ENCODE peak calls at places on chromosome 20, in eight cellular contexts. U, D, T, O, S, Y, B and H are unnamed samples.

GRCh38 chr20:62822788-62823651 is 6.2 kb downstream of the COL9A3 start:
- DNase-seq in S (peak), B (peak), D (no peak), O (no peak), Y (peak), U (peak), T (no peak), H (no peak)

GRCh38 chr20:2237059-2237458 is 58.7 kb upstream of the TGM3 start:
- DNase-seq in T (no peak), U (no peak), B (peak), Y (peak), S (peak), D (peak), O (peak), H (peak)

GRCh38 chr20:4008877-4009276 is 6.5 kb downstream of the RNF24 start:
- DNase-seq in Y (no peak), U (no peak), T (no peak), D (no peak), B (no peak), S (no peak), O (no peak), H (no peak)

GRCh38 chr20:49595811-49596545 is 28.0 kb upstream of the PTGIS start:
- DNase-seq in B (no peak), O (no peak), D (no peak), T (no peak), U (no peak), Y (peak), S (no peak), H (peak)

GRCh38 chr20:38109025-38109541 is 56.0 kb downstream of the TGM2 start:
- DNase-seq in Y (peak), T (no peak), U (no peak), O (peak), S (no peak), D (peak), B (peak), H (peak)

GRCh38 chr20:9903048-9903651 is 64.3 kb upstream of the PAK5 start:
- DNase-seq in O (no peak), S (peak), Y (no peak), T (no peak), U (peak), D (no peak), B (no peak), H (no peak)

GRCh38 chr20:44426879-44427785 is 48.5 kb upstream of the TTPAL start:
- DNase-seq in T (no peak), D (no peak), O (no peak), S (no peak), Y (no peak), B (no peak), U (no peak), H (no peak)

GRCh38 chr20:50302463-50303041 is 111.9 kb downstream of the CEBPB start:
- DNase-seq in D (no peak), B (peak), S (no peak), U (no peak), T (no peak), O (no peak), Y (peak), H (peak)

GRCh38 chr20:44014807-44015732 is 100.4 kb downstream of the TOX2 start:
- DNase-seq in O (no peak), Y (no peak), U (no peak), B (peak), D (no peak), S (no peak), T (no peak), H (peak)

GRCh38 chr20:55678126-55678525 is 327.2 kb downstream of the CBLN4 start:
- DNase-seq in T (no peak), D (no peak), O (no peak), U (no peak), S (no peak), B (no peak), Y (no peak), H (no peak)

GRCh38 chr20:34938466-34939163 is 17.0 kb downstream of the GSS start:
- DNase-seq in Y (no peak), B (no peak), D (no peak), O (peak), U (no peak), S (no peak), T (no peak), H (peak)

GRCh38 chr20:46251211-46251673 is 57.1 kb downstream of the CDH22 start:
- DNase-seq in D (no peak), Y (no peak), U (no peak), S (peak), T (no peak), O (no peak), B (no peak), H (no peak)

GRCh38 chr20:61173966-61174725 is 77.9 kb upstream of the CDH4 start:
- DNase-seq in O (no peak), S (no peak), U (no peak), Y (peak), D (no peak), B (peak), T (no peak), H (peak)

GRCh38 chr20:35004749-35005462 is 49.2 kb downstream of the MYH7B start:
- DNase-seq in S (no peak), Y (no peak), T (no peak), B (no peak), U (no peak), O (no peak), D (no peak), H (no peak)

GRCh38 chr20:37437676-37438075 is 83.4 kb upstream of the NNAT start:
- DNase-seq in D (no peak), U (no peak), Y (no peak), O (no peak), T (no peak), B (no peak), S (no peak), H (no peak)

GRCh38 chr20:54172856-54173652 is 732 bp downstream of the CYP24A1 start:
- DNase-seq in O (no peak), T (peak), B (no peak), D (no peak), U (no peak), S (peak), Y (no peak), H (no peak)

GRCh38 chr20:953742-954141 is 37.6 kb upstream of the ANGPT4 start:
- DNase-seq in O (no peak), Y (no peak), D (no peak), B (no peak), U (no peak), T (no peak), S (peak), H (peak)

GRCh38 chr20:53578492-53579222 is 15.0 kb downstream of the ZNF217 start:
- DNase-seq in U (peak), T (peak), D (peak), B (peak), S (peak), Y (peak), O (peak), H (peak)

GRCh38 chr20:42350521-42350920 is 732.3 kb upstream of the CHD6 start:
- DNase-seq in Y (no peak), D (no peak), B (no peak), T (no peak), S (no peak), O (no peak), U (no peak), H (no peak)

GRCh38 chr20:37914672-37915433 is 11.9 kb downstream of the VSTM2L start:
- DNase-seq in Y (no peak), S (peak), T (peak), B (no peak), O (no peak), U (no peak), D (no peak), H (no peak)

GRCh38 chr20:7723284-7723683 is 217.0 kb downstream of the HAO1 start:
- DNase-seq in T (no peak), S (no peak), B (peak), D (no peak), U (peak), Y (no peak), O (no peak), H (peak)

GRCh38 chr20:44467289-44467883 is 8.3 kb upstream of the TTPAL start:
- DNase-seq in Y (no peak), B (peak), U (no peak), T (no peak), D (no peak), O (no peak), S (peak), H (peak)

GRCh38 chr20:20566523-20566922 is 145.9 kb downstream of the RALGAPA2 start:
- DNase-seq in U (no peak), O (no peak), S (no peak), D (no peak), B (no peak), T (no peak), Y (no peak), H (no peak)

GRCh38 chr20:9660236-9660868 is 146.0 kb downstream of the LAMP5 start:
- DNase-seq in Y (peak), B (peak), U (peak), D (no peak), T (peak), S (peak), O (peak), H (no peak)

GRCh38 chr20:36235892-36236785 is at the start of gene AAR2:
- DNase-seq in U (peak), O (peak), T (peak), B (peak), S (peak), Y (peak), D (peak), H (peak)

GRCh38 chr20:33392016-33392415 is 9.3 kb downstream of the CDK5RAP1 start:
- DNase-seq in O (no peak), T (peak), B (peak), S (no peak), U (no peak), Y (peak), D (peak), H (peak)

GRCh38 chr20:32820000-32820697 is 395 bp downstream of the MAPRE1 start:
- DNase-seq in S (peak), O (peak), B (peak), Y (peak), D (no peak), U (peak), T (peak), H (peak)

DNA sequence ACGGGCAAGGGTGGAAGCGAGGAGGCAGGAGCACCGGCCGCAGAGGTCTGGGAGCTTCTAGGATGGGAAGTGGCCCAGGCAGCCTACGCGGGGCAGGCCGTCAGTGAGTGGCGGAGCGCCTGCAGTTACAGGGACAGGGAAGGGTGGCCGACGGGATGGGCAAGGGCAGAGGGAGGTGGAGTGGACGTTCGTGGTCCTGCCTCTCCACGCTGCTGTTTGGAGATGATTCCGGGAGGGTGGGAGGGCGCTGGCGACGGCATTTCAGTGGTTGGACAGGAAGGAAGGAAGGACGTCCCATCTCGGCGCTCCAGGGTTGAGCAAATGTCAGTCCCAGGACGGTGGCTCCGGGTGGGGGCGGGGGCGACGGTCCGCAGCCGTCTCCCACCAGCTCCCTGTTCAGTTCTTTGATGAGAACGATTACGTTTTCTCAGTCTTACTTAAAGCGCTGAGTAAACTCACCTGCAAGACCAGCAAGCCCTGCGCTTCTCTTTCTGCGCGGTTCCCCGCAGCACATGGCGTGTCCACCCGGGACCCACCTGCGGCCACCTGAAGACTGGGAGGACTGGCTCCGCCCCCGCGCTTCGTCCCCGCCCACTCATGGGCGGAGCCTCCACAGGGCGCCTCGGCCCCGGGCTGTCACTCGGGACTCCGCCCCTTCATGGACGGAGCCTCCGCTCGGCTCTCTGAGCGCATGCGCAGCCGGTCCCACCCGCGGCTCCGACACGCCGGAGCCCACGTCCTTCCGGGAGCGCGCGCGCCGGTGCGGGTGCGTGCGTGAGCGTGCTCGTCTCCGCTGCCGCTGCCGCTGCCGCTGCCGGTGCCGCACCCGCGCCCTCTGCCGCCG is at the start of gene DNAJC5:
- DNase-seq in Y (peak), U (peak), D (peak), T (peak), B (peak), S (peak), O (peak), H (peak)
- TF ChIP-seq CTCF in Y (no peak), U (no peak), D (no peak), T (no peak), B (no peak), S (no peak), O (no peak), H (no peak)

DNA sequence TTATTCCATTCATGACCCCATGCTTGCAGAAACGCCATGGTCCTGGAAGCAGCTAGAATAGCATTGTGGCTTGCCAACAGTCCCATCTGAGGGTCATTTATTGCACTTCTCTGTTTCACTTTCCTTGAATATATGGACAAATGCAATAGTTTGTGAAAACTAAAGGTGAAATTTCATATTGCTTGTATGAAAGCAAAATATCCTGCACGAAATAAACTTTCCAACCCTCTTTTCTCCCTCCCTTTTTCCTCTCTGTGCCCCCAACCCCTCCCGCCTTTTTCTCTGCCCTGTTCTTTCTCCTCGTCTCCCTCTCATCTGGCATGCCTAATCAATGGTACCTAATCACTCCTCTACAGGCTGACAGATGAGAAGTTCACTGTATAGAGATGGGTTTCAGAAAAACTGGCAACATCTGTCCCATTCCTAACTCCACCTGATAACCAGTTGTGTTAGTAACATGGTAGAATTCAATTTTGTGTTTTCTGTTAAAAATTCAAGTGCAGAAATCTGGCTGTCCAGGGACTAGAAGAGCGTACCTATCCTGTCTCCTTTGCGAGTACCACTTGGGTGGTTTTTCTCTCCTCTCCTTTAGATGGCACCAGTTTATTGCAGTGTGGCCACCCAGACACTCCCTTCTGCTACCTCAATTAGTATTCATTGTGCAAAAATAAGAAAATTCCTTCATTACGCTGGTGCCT is 198.6 kb downstream of the FOXA2 start:
- DNase-seq in D (no peak), U (peak), O (no peak), T (no peak), B (no peak), Y (no peak), S (peak), H (no peak)
- TF ChIP-seq CTCF in D (no peak), U (peak), O (no peak), T (no peak), B (no peak), Y (no peak), S (peak), H (no peak)

DNA sequence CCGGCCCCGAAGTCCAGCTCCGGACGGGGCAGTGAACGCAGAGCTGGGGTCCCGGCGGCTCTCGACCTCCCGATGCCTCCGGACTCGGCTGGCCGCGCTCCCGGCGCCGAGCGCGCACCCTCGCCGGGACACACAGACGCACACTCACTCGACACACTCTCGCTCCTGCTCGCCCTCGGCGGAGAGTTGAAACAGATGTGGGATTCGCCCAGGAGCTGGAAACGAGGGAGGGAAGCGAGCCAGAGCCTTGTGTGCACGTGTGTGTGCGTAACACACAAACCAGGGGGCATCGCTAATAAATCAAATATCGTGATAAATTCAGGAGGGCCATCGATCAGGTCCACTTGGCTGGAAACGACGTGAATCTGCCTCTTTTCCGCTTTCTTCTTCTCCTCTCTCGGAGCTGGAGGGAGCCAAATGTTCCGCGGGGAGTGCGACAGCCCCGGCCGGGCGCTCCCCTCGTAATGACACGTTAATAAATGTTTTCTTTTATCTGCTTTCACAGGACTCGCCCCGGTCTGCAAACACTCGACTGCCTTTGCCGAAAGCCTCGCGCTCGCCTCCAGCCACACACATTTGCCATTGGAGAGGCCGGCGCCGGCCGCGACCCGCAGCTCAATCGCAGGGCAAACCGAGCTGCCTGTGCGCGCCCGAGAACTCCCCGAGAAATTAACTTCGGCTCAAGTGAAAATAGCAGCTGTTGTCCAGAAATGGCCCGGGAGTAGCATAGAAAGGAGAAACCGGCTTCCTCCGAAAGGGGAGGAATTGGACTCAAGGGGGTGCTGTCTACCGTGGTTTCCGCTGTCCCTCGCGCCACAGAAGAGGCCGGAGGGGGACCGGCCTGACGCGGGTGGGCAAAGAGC is 850 bp upstream of the SULF2 start:
- DNase-seq in T (peak), S (peak), Y (peak), B (peak), O (peak), D (no peak), U (peak), H (peak)
- TF ChIP-seq CTCF in T (peak), S (peak), Y (peak), B (peak), O (peak), D (peak), U (peak), H (peak)

DNA sequence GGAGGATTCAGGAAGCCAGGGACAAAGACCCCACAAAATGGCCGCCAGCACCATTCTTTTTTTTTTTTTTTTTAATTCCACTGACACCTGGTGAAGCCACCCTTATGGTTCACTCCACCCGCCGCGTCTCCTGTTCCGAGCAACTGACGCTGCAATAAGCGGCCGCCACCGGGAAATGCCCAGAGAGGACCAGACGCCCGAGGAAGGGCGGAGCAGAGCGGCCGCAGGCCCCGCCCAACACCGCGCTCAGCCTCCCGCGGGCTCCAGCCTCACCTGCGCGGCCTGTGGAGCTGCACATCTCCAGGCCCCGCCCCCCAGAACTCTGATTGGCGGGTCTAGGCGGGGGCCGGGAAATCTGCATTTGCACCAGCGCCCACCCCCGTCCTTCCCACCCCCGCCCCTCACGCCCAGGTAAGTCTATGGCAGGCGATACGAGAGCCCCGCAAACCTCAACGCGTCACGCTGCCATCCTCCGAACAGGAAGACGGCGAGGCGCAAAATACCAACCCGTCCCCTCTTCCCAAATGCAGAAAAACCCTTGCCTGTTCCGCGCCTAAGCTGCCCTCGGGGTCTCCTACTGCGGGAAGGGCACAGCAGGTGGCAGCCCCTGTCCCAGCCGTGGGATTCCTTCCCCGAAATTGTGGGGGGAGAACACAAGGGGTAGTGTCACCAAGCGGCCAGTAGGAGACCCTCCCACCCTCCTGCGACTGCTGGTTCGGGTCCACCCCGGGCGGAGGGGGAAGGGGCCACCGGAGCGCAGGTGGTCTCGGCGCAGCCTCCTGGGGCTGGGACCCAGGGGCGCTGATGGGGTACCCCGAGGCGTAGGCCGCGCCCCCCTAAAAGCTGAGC is 948 bp downstream of the ATP9A start:
- DNase-seq in D (no peak), O (peak), B (no peak), U (peak), S (peak), T (peak), Y (no peak), H (no peak)
- TF ChIP-seq CTCF in D (peak), O (peak), B (peak), U (no peak), S (peak), T (peak), Y (peak), H (peak)

DNA sequence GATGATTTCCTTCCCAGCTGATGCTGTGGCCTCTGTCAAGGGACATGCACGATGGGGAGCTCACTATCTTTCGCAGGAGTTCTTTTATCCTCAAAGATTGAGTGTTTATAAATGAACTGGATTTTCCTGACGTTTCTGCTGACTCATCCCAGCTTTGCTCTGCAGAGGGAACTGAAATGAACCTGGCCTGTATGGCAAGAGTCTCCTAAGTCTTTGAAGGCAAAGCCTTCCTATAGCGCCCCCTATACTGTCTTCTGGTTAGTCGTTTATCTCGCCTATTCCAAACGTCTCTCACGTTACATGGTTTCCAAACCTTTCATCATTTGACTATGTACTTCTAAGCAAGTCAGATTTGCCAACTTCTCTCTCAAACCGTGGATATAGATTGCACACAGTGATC is 565.3 kb downstream of the KIF16B start:
- DNase-seq in B (peak), Y (no peak), U (peak), D (no peak), S (peak), T (no peak), O (no peak), H (no peak)
- TF ChIP-seq CTCF in B (no peak), Y (no peak), U (no peak), D (peak), S (peak), T (no peak), O (no peak), H (no peak)

DNA sequence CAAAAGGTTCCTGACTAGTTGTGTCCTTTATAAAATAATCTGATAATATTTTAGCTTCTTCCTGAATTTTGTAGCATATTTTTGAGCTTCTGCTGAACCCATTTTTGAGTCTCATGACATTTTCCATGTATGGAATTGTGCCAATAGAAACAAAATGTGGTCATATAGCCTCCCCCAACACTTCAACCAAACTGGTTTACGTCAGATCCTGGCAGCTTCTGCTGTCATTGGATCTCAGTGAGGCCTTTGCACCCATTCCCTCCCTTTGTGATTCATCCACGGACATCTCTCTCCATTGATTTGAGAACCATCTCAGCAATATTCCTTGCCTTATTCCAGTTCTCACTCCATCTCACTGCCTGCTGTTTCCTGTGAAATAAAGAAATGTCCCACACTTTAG is 166.0 kb upstream of the PROKR2 start:
- DNase-seq in O (no peak), S (no peak), U (no peak), Y (peak), D (no peak), T (no peak), B (no peak), H (peak)
- TF ChIP-seq CTCF in O (no peak), S (no peak), U (no peak), Y (no peak), D (no peak), T (no peak), B (no peak), H (no peak)